ENCODE peak calls at places on chromosome 11, in four cellular contexts. L is activated CD8-positive, alpha-beta memory T cell treated with anti-CD3 and anti-CD28 coated beads, Interleukin-2, amount 50 U/mL, for 4 hours; K is GM04503; Z is SK-N-MC. N is an unnamed sample.

GRCh38 chr11:1546536-1547466 is 25.3 kb downstream of the DUSP8 start:
- DNase-seq in L (peak; percentile 57), K (no peak), Z (no peak), N (no peak)

GRCh38 chr11:118267486-118267885 is 3.4 kb upstream of the MPZL2 start:
- DNase-seq in L (no peak), K (no peak), Z (no peak), N (no peak)

GRCh38 chr11:119179342-119179741 is 5.9 kb upstream of the NHERF4 start:
- DNase-seq in L (no peak), K (no peak), Z (no peak), N (no peak)

GRCh38 chr11:111445586-111445985 is 66.5 kb upstream of the POU2AF1 start:
- DNase-seq in L (no peak), K (no peak), Z (no peak), N (peak; percentile 20)

GRCh38 chr11:90639687-90640086 is 416.8 kb upstream of the CHORDC1 start:
- DNase-seq in L (no peak), K (no peak), Z (peak; percentile 35), N (no peak)

GRCh38 chr11:85746640-85747039 is 60.6 kb upstream of the CCDC89 start:
- DNase-seq in L (no peak), K (no peak), Z (no peak), N (no peak)

GRCh38 chr11:88508808-88509581 is 171.5 kb upstream of the CTSC start:
- DNase-seq in L (no peak), K (no peak), Z (no peak), N (peak; percentile 35)

GRCh38 chr11:56751480-56751879 is 3.0 kb upstream of the OR9G4 start:
- DNase-seq in L (no peak), K (no peak), Z (no peak), N (no peak)

GRCh38 chr11:8665222-8665621 is 17.2 kb downstream of the TRIM66 start:
- DNase-seq in L (no peak), K (no peak), Z (no peak), N (no peak)

GRCh38 chr11:86438685-86439084 is 64.0 kb downstream of the CCDC81 start:
- DNase-seq in L (no peak), K (peak; percentile 27), Z (peak; percentile 18), N (peak; percentile 44)

GRCh38 chr11:1479678-1480118 is 6.9 kb downstream of the MOB2 start:
- DNase-seq in L (no peak), K (no peak), Z (no peak), N (no peak)

GRCh38 chr11:75388386-75389275 is 10.7 kb upstream of the RPS3 start:
- DNase-seq in L (peak; percentile 69), K (no peak), Z (peak; percentile 65), N (peak; percentile 75)

N was measured in RPMI7951.